ENCODE peak calls at places on chromosomes 12 and 14, in eight cellular contexts. W is astrocyte of the cerebellum, H is AG04449, X is fibroblast of pulmonary artery, V is AG09309, P is heart left ventricle, B is astrocyte, Q is tibial artery. C is an unnamed sample.

GRCh38 chr12:75694891-75695290 is 183.5 kb upstream of the KRR1 start:
- DNase-seq in W (no peak), H (no peak), X (no peak), V (no peak), P (no peak), B (no peak), Q (no peak), C (no peak)

GRCh38 chr14:67999290-67999689 is 179.7 kb downstream of the RAD51B start:
- DNase-seq in W (peak; percentile 43), H (peak; percentile 2), X (peak; percentile 62), V (no peak), P (no peak), B (peak; percentile 82), Q (no peak), C (no peak)

GRCh38 chr14:72891666-72892102 is 2.2 kb downstream of the DPF3 start:
- DNase-seq in W (no peak), H (no peak), X (no peak), V (no peak), P (no peak), B (no peak), Q (no peak), C (no peak)

GRCh38 chr14:97602438-97603117 is 805.4 kb downstream of the VRK1 start:
- DNase-seq in W (no peak), H (no peak), X (no peak), V (no peak), P (peak; percentile 7), B (no peak), Q (no peak), C (no peak)

GRCh38 chr12:82329508-82329907 is 28.7 kb downstream of the CCDC59 start:
- DNase-seq in W (no peak), H (no peak), X (no peak), V (no peak), P (no peak), B (no peak), Q (no peak), C (no peak)

GRCh38 chr14:96267336-96267735 is 11.3 kb downstream of the BDKRB1 start:
- DNase-seq in W (peak; percentile 36), H (no peak), X (peak; percentile 79), V (no peak), P (no peak), B (peak; percentile 64), Q (no peak), C (peak; percentile 66)

GRCh38 chr14:85565862-85566296 is 35.9 kb downstream of the FLRT2 start:
- DNase-seq in W (no peak), H (no peak), X (peak; percentile 75), V (no peak), P (no peak), B (peak; percentile 83), Q (no peak), C (no peak)

GRCh38 chr14:103312006-103312635 is 21.9 kb upstream of the EIF5 start:
- DNase-seq in W (no peak), H (no peak), X (no peak), V (no peak), P (no peak), B (no peak), Q (peak; percentile 56), C (no peak)

GRCh38 chr12:104223599-104224168 is 8.1 kb downstream of the TXNRD1 start:
- DNase-seq in W (no peak), H (no peak), X (no peak), V (no peak), P (no peak), B (no peak), Q (no peak), C (no peak)

GRCh38 chr12:16331998-16332397 is 15.4 kb upstream of the MGST1 start:
- DNase-seq in W (no peak), H (no peak), X (no peak), V (no peak), P (no peak), B (no peak), Q (no peak), C (no peak)

GRCh38 chr14:58772814-58773620 is 135.3 kb downstream of the DACT1 start:
- DNase-seq in W (no peak), H (no peak), X (no peak), V (no peak), P (no peak), B (peak; percentile 17), Q (no peak), C (no peak)

GRCh38 chr12:26938660-26939185 is 453 bp downstream of the FGFR1OP2 start:
- DNase-seq in W (no peak), H (no peak), X (no peak), V (no peak), P (no peak), B (no peak), Q (no peak), C (no peak)

GRCh38 chr14:70000601-70001000 is 121.4 kb downstream of the SMOC1 start:
- DNase-seq in W (no peak), H (no peak), X (no peak), V (no peak), P (no peak), B (peak; percentile 59), Q (no peak), C (no peak)

GRCh38 chr14:95264271-95264973 is 55.3 kb downstream of the CLMN start:
- DNase-seq in W (no peak), H (no peak), X (no peak), V (no peak), P (no peak), B (no peak), Q (no peak), C (peak; percentile 25)

GRCh38 chr12:100913872-100914600 is 119.5 kb downstream of the ANO4 start:
- DNase-seq in W (no peak), H (no peak), X (no peak), V (peak; percentile 16), P (no peak), B (no peak), Q (no peak), C (no peak)

DNA sequence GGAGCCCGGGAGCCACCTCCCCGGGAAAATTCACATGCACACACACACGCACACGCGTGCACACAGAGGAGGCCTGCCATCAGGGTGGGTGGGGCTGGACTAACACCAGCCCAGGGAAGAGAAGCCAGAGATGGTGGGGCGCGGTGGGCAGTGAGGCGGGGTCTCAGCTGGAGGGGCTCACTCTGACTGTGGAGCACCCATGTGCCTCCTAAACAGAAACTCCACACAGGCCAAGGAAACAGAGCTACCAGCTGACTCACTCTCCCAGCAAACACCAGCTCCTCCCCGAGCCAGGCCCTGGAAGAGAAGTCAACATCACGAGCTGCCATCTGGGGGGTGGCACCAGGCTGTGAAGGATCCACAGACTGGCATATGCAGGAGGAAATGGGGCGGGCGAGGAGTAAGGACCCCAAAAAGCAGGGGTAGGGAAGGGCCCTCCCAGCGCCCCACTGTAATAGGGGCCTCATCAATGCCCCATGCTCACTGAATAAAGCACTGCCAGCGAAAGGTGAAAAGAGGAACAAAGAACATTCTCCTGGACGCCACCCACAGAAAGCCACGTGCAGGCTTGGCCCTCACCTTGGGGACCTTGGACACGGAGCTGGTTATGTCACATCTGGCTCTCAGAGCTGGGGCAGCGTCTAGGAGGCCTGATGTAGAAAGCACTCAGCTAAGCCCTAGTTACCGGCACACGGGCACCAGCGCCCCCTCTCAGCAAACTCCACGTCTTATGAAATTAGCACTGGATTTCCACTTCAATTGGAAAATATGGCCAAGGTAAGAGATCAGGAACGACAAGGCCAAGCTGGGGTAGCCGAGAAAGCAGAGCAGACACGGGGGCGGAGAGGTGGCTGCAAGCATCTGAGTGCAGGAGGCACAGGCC is 8.4 kb upstream of the INF2 start:
- DNase-seq in W (no peak), H (no peak), X (peak; percentile 74), V (peak; percentile 37), P (peak; percentile 46), B (peak; percentile 80), Q (peak; percentile 95), C (no peak)
- TF ChIP-seq CTCF in W (peak; percentile 43), H (peak; percentile 6), X (peak; percentile 11), V (peak; percentile 31), P (no peak), B (no peak), Q (peak; percentile 16), C (peak; percentile 42)

GRCh38 chr14:39419272-39419671 is 13.0 kb downstream of the FBXO33 start:
- DNase-seq in W (no peak), H (no peak), X (no peak), V (no peak), P (no peak), B (no peak), Q (no peak), C (no peak)
- TF ChIP-seq CTCF in W (no peak), H (no peak), X (no peak), V (peak; percentile 13), P (no peak), B (no peak), Q (no peak), C (no peak)

DNA sequence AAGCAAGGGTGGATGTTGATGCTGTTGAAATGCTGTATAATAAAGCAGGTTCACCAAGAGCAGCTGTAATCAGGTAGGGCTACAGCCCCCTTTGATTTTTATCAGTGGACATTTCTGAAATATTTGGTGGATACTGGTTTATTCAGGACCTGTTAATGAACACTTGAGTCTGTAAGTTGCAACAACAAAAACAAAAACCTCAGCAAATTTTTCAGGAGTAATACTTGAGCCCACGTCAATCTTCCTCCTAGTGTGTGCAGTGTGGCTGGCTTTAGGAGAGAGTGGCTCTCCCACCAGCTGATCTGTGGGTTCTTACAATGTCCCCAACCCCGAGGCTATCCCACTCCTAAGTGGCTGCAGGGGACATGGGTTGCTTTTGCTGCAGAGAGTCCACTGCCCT is 347.8 kb downstream of the GLT1D1 start:
- DNase-seq in W (no peak), H (no peak), X (no peak), V (no peak), P (no peak), B (no peak), Q (no peak), C (no peak)
- TF ChIP-seq CTCF in W (no peak), H (no peak), X (no peak), V (no peak), P (no peak), B (no peak), Q (no peak), C (no peak)

DNA sequence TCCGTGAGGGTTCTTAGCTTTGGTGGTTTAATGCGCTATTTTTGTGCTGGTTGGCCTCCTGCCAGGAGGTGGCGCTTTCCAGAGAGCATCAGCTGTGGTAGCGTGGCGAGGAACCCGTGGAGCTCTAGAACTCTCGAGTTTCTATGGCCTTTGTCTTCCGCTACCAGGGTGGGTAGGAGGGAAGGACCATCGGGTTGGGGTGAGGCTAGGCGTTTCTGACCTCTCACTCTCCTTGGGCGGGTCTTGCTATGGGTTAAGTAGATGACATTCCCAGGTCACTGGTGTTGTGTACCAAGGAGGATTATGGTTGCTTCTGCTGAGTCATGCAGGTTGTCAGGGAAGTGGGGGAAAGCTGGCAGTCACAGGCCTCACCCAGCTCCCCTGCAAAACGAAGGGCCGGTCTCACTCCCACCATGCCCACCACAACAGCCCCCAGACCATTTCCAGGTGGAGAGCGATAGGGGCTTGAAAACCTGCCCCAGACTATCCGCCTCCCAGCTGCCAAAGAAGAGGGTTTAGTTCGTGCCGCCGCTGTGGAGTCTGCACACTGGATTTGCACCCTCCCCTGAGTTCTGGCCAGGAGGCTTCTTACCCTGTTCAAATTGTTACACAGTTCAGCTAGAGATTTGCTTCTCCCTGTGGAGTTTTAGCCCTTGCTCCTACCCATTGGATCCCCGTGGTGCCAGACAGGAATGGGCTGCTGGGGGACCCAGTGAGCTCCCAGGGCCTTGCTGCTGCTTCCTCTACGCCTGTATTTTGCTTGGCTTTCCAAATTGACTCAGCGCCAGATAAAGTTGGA is 21.9 kb downstream of the RNFT2 start:
- DNase-seq in W (no peak), H (no peak), X (no peak), V (no peak), P (peak; percentile 22), B (no peak), Q (peak; percentile 84), C (no peak)
- TF ChIP-seq CTCF in W (no peak), H (no peak), X (no peak), V (no peak), P (peak; percentile 13), B (no peak), Q (no peak), C (no peak)

GRCh38 chr12:12725086-12725955 is 8.2 kb downstream of the CDKN1B start:
- DNase-seq in W (peak; percentile 98), H (peak; percentile 95), X (peak; percentile 99), V (peak; percentile 100), P (peak; percentile 95), B (peak; percentile 99), Q (peak; percentile 98), C (peak; percentile 89)
- TF ChIP-seq CTCF in W (no peak), H (no peak), X (no peak), V (no peak), P (no peak), B (no peak), Q (peak; percentile 19), C (no peak)

C was measured in type B pancreatic cell.